ENCODE peak calls at places on chromosomes 12 and 14, in eight cellular contexts. D is T-helper 9 cell, X is natural killer cell, W is midbrain, N is H54, B is neural crest cell, F is stomach, T is mesothelial cell of epicardium. K is an unnamed sample.

GRCh38 chr12:123859035-123859434 is 96.9 kb downstream of the DNAH10 start:
- DNase-seq in F (no peak), B (no peak), W (no peak), T (no peak), N (no peak), X (no peak), D (no peak), K (no peak)

GRCh38 chr12:94033767-94034166 is 114.6 kb upstream of the PLXNC1 start:
- DNase-seq in X (no peak), F (no peak), D (no peak), B (no peak), W (no peak), N (no peak), T (no peak), K (no peak)

GRCh38 chr14:99562848-99563748 is 40.9 kb downstream of the CCDC85C start:
- DNase-seq in N (peak; percentile 84), T (peak; percentile 66), X (no peak), D (no peak), B (peak; percentile 82), W (peak; percentile 80), F (peak; percentile 95), K (peak; percentile 91)

GRCh38 chr12:6943719-6944380 is at the start of the genes C12orf57 and RNU7-1:
- DNase-seq in F (peak; percentile 79), D (peak; percentile 55), N (peak; percentile 74), W (peak; percentile 94), X (peak; percentile 68), B (peak; percentile 63), T (peak; percentile 69), K (peak; percentile 98)

GRCh38 chr12:16198884-16199283 is 78.6 kb downstream of the SLC15A5 start:
- DNase-seq in D (no peak), N (no peak), F (no peak), W (no peak), B (no peak), X (no peak), T (no peak), K (no peak)

GRCh38 chr12:83016226-83016835 is 329.6 kb downstream of the TMTC2 start:
- DNase-seq in X (no peak), B (no peak), F (peak; percentile 44), D (no peak), N (peak; percentile 6), T (no peak), W (no peak), K (peak; percentile 75)

GRCh38 chr12:2639020-2639298 is 155.8 kb upstream of the FKBP4 start:
- DNase-seq in B (no peak), X (no peak), T (no peak), N (no peak), D (no peak), W (no peak), F (no peak), K (no peak)

GRCh38 chr14:105419305-105420091 is at the start of gene MTA1:
- DNase-seq in D (peak; percentile 50), N (peak; percentile 71), X (peak; percentile 44), T (no peak), W (no peak), F (peak; percentile 56), B (peak; percentile 24), K (no peak)

GRCh38 chr14:102988054-102988453 is 65.6 kb downstream of the AMN start:
- DNase-seq in T (no peak), W (no peak), D (no peak), F (no peak), N (no peak), B (no peak), X (no peak), K (no peak)

GRCh38 chr12:106078358-106079025 is 60.3 kb downstream of the NUAK1 start:
- DNase-seq in X (no peak), T (no peak), B (no peak), W (peak; percentile 80), F (no peak), N (peak; percentile 74), D (no peak), K (peak; percentile 82)

GRCh38 chr14:31020834-31021575 is 4.4 kb upstream of the AP4S1 start:
- DNase-seq in X (no peak), N (no peak), D (no peak), F (no peak), W (no peak), B (no peak), T (no peak), K (no peak)

GRCh38 chr12:67362526-67362925 is 93.4 kb downstream of the CAND1 start:
- DNase-seq in B (no peak), X (no peak), N (no peak), F (no peak), W (no peak), T (no peak), D (no peak), K (no peak)